ENCODE peak calls at places on chromosomes 3 and 15, in six cellular contexts. One of them, this sample, is unnamed.

GRCh38 chr3:139326707-139327106 is 17.1 kb upstream of the MRPS22 start:
- DNase-seq in HepG2: no peak
- DNase-seq in K562: no peak
- DNase-seq in GM12878: no peak
- DNase-seq in GM12891: no peak
- DNase-seq in H1: no peak
- DNase-seq in this sample: no peak

GRCh38 chr15:57610130-57610529 is 18.4 kb downstream of the MYZAP start:
- DNase-seq in HepG2: no peak
- DNase-seq in GM12878: no peak
- DNase-seq in H1: no peak
- DNase-seq in K562: no peak
- DNase-seq in GM12891: no peak
- DNase-seq in this sample: no peak

GRCh38 chr15:101445562-101446526 is 43.7 kb downstream of the PCSK6 start:
- DNase-seq in H1: no peak
- DNase-seq in GM12878: no peak
- DNase-seq in K562: peak
- DNase-seq in GM12891: no peak
- DNase-seq in HepG2: peak
- DNase-seq in this sample: no peak

GRCh38 chr3:52495096-52495495 is at the start of gene STAB1:
- DNase-seq in H1: no peak
- DNase-seq in K562: peak
- DNase-seq in GM12891: no peak
- DNase-seq in GM12878: no peak
- DNase-seq in HepG2: no peak
- DNase-seq in this sample: no peak

GRCh38 chr15:59688383-59688887 is 685 bp downstream of the BNIP2 start:
- DNase-seq in GM12891: no peak
- DNase-seq in H1: no peak
- DNase-seq in K562: no peak
- DNase-seq in GM12878: peak
- DNase-seq in HepG2: peak
- DNase-seq in this sample: no peak

GRCh38 chr3:109178701-109179100 is 42.2 kb downstream of the C3orf85 start:
- DNase-seq in K562: no peak
- DNase-seq in HepG2: no peak
- DNase-seq in GM12891: no peak
- DNase-seq in GM12878: no peak
- DNase-seq in H1: no peak
- DNase-seq in this sample: no peak

GRCh38 chr15:57591822-57592367 is at the start of gene MYZAP:
- DNase-seq in GM12878: no peak
- DNase-seq in K562: peak
- DNase-seq in GM12891: peak
- DNase-seq in HepG2: no peak
- DNase-seq in H1: peak
- DNase-seq in this sample: peak

GRCh38 chr3:124853446-124853845 is 33.7 kb downstream of the ITGB5 start:
- DNase-seq in GM12878: no peak
- DNase-seq in H1: no peak
- DNase-seq in HepG2: no peak
- DNase-seq in GM12891: no peak
- DNase-seq in K562: no peak
- DNase-seq in this sample: no peak

GRCh38 chr15:37140531-37141053 is 40.2 kb upstream of the MEIS2 start:
- DNase-seq in H1: no peak
- DNase-seq in GM12878: no peak
- DNase-seq in HepG2: no peak
- DNase-seq in GM12891: no peak
- DNase-seq in K562: no peak
- DNase-seq in this sample: no peak

GRCh38 chr3:37666618-37667017 is 195.1 kb upstream of the CTDSPL start:
- DNase-seq in GM12878: no peak
- DNase-seq in GM12891: no peak
- DNase-seq in K562: no peak
- DNase-seq in H1: no peak
- DNase-seq in HepG2: no peak
- DNase-seq in this sample: no peak

GRCh38 chr15:49769225-49769624 is 148.4 kb downstream of the DTWD1 start:
- DNase-seq in GM12878: no peak
- DNase-seq in H1: no peak
- DNase-seq in GM12891: no peak
- DNase-seq in K562: no peak
- DNase-seq in HepG2: no peak
- DNase-seq in this sample: no peak

GRCh38 chr15:69303337-69304175 is 4.8 kb downstream of the PAQR5 start:
- DNase-seq in GM12891: no peak
- DNase-seq in HepG2: no peak
- DNase-seq in K562: peak
- DNase-seq in GM12878: no peak
- DNase-seq in H1: no peak
- DNase-seq in this sample: no peak

GRCh38 chr3:100053929-100054620 is 60.2 kb downstream of the FILIP1L start:
- DNase-seq in GM12891: no peak
- DNase-seq in GM12878: no peak
- DNase-seq in K562: no peak
- DNase-seq in HepG2: peak
- DNase-seq in H1: no peak
- DNase-seq in this sample: no peak

GRCh38 chr15:56866798-56867197 is 51.6 kb upstream of the TCF12 start:
- DNase-seq in K562: no peak
- DNase-seq in H1: no peak
- DNase-seq in GM12878: no peak
- DNase-seq in GM12891: no peak
- DNase-seq in HepG2: peak
- DNase-seq in this sample: no peak

GRCh38 chr3:132669256-132669777 is 9.2 kb downstream of the UBA5 start:
- DNase-seq in GM12891: no peak
- DNase-seq in GM12878: no peak
- DNase-seq in HepG2: no peak
- DNase-seq in H1: no peak
- DNase-seq in K562: no peak
- DNase-seq in this sample: no peak

GRCh38 chr3:64443553-64444331 is 218.5 kb upstream of the PRICKLE2 start:
- DNase-seq in HepG2: no peak
- DNase-seq in H1: no peak
- DNase-seq in GM12878: no peak
- DNase-seq in GM12891: no peak
- DNase-seq in K562: no peak
- DNase-seq in this sample: no peak

GRCh38 chr15:66229790-66230460 is 23.6 kb downstream of the MEGF11 start:
- DNase-seq in K562: no peak
- DNase-seq in H1: no peak
- DNase-seq in GM12878: no peak
- DNase-seq in GM12891: no peak
- DNase-seq in HepG2: no peak
- DNase-seq in this sample: no peak

GRCh38 chr3:100992086-100993033 is 861 bp downstream of the ABI3BP start:
- DNase-seq in K562: no peak
- DNase-seq in GM12891: no peak
- DNase-seq in GM12878: no peak
- DNase-seq in H1: no peak
- DNase-seq in HepG2: no peak
- DNase-seq in this sample: no peak

GRCh38 chr3:4985330-4986174 is 6.3 kb downstream of the BHLHE40 start:
- DNase-seq in K562: no peak
- DNase-seq in GM12891: no peak
- DNase-seq in GM12878: no peak
- DNase-seq in H1: no peak
- DNase-seq in HepG2: peak
- DNase-seq in this sample: no peak
- TF ChIP-seq POLR2AphosphoS5 in K562: no peak
- TF ChIP-seq POLR2AphosphoS5 in GM12891: peak
- TF ChIP-seq POLR2AphosphoS5 in GM12878: peak
- TF ChIP-seq POLR2AphosphoS5 in H1: no peak
- TF ChIP-seq POLR2AphosphoS5 in HepG2: peak
- TF ChIP-seq POLR2AphosphoS5 in this sample: peak

DNA sequence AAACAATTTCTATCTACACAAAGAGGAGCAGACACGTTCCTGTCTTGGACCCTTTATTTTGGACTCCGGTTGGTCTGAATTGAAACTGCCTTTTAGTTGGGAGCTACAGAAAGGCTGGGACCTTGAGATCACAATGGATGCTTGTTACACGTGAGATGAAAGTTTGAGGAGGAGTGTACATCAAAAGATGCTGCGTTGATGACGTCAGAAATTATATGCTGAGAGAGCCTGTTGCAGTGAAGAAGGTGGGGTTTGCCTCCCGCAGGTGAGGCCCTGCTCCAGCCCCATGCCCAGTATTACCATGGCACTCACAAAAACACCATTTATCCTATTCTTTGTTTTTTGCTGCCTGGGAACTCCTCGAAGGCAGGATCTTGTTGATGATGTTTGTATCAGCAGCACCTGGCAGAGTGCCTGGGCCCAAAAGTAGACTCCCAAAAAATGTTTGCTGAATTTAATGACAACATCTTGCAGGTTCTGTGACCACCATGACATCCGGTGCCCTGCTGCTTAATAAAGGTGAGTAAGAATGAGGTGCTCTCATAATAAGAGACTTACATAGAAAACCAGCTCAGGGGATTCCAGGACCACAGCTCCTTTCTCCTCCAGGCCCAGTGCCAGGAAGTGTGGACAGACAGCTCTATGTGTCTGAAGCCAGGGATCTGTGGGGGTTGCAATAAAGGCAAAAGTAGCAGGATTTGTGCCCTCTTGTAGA is 136.1 kb upstream of the UBE2E1 start:
- DNase-seq in GM12878: no peak
- DNase-seq in GM12891: no peak
- DNase-seq in K562: no peak
- DNase-seq in H1: no peak
- DNase-seq in HepG2: no peak
- DNase-seq in this sample: no peak
- TF ChIP-seq TAF1 in GM12878: no peak
- TF ChIP-seq TAF1 in GM12891: no peak
- TF ChIP-seq TAF1 in K562: no peak
- TF ChIP-seq TAF1 in H1: no peak
- TF ChIP-seq TAF1 in HepG2: no peak
- TF ChIP-seq TAF1 in this sample: no peak

GRCh38 chr15:96341465-96342142 is 11.1 kb downstream of the NR2F2 start:
- DNase-seq in K562: no peak
- DNase-seq in GM12878: no peak
- DNase-seq in H1: peak
- DNase-seq in HepG2: no peak
- DNase-seq in GM12891: no peak
- DNase-seq in this sample: no peak

GRCh38 chr15:96342143-96342466 is 11.6 kb downstream of the NR2F2 start:
- DNase-seq in HepG2: no peak
- DNase-seq in K562: no peak
- DNase-seq in GM12878: no peak
- DNase-seq in GM12891: no peak
- DNase-seq in H1: no peak
- DNase-seq in this sample: no peak

GRCh38 chr15:96344120-96344705 is 13.7 kb downstream of the NR2F2 start:
- DNase-seq in H1: peak
- DNase-seq in HepG2: no peak
- DNase-seq in GM12891: no peak
- DNase-seq in GM12878: no peak
- DNase-seq in K562: no peak
- DNase-seq in this sample: no peak

GRCh38 chr15:96343529-96344072 is 13.1 kb downstream of the NR2F2 start:
- DNase-seq in GM12891: no peak
- DNase-seq in HepG2: no peak
- DNase-seq in H1: peak
- DNase-seq in K562: no peak
- DNase-seq in GM12878: no peak
- DNase-seq in this sample: no peak

DNA sequence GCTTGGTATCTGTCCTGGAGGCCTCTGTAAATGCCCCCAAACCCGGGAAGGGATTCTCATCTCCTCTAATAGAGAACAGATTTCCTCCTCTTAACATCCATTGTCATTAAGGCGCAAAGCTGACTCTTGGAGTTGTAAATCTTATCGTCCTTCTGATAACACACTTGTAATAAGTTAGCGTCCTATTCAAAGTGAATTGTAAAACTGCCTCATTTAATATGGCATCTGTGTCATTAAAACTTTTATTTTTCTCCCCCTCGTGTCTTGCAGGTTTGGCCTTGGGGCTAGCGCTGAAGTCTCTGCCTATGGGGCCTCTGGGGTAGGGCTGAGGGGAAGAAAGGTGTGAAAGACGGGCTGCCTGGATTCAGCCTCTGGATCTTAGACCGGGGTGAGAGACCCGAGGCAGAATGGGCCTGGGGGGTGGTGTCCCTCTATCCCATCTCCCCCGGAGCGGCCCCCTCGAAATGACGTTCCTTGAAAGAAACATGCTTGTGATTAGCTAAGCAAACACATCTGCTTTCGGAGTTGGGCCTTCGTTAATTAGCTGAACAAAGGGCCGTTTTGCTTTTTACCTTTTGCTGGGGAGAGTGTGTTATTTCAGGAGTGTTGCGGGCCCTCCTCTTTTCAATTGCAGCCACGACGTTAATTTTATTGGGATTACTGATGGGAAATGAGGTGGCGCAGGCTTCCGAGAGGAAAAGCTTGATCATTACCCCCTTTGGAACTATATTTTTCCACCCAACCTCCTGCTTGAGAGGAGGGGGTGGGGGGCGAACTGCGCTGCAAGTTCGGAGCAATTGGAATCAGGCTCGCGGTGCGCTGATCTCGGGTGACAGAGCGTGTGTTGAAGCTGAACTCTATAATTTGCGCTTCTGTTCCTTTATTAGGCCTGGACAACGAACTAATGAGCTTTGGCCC is 12.4 kb downstream of the NR2F2 start:
- DNase-seq in H1: peak
- DNase-seq in GM12891: no peak
- DNase-seq in GM12878: no peak
- DNase-seq in K562: no peak
- DNase-seq in HepG2: no peak
- DNase-seq in this sample: no peak
- TF ChIP-seq POLR2A in H1: no peak
- TF ChIP-seq POLR2A in GM12891: no peak
- TF ChIP-seq POLR2A in GM12878: no peak
- TF ChIP-seq POLR2A in K562: no peak
- TF ChIP-seq POLR2A in HepG2: no peak
- TF ChIP-seq POLR2A in this sample: no peak

DNA sequence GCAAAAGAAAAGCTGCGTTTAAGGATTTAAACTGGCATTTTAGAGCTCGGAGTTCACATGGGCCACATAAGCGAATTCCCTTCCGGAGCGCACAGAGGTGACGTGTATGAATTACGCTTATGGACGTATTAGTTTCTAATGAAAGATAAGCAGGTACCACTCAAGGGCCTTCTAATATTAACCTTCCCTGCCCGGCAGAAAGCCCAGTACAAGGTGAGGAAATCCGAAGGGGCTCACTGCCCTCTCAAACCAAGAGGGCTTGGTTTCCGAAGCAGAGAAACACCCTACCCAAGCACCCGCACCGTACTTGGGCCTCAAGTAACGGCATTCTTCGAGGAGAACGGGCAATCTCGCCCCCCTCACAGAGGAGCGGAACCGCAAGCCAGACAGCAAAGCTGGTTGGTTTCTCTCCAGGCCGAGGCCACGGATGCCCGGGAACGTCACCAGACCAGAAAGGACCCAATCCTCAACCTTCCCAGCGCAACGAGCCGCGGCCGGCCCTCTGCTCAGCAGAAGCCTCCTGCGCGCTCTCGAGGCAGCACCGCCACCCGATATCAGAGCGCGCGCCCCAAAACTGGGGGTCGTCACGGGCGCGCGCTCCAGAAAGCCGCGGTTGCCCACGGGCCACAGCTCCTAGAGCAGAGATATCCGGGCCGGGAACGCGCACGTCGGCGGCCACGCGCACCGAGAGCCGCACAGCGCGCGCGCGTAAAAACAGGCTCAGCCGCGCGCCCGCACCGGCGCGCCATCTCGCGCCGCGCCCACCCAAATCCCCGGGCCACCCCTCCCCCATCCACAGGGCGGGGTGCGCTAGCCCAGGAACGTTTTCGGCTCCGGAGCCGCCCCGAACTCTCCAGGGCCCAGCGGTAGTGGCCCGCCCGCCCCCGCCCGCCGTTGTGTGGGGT is 671 bp downstream of the QRICH1 start:
- DNase-seq in GM12891: peak
- DNase-seq in H1: peak
- DNase-seq in HepG2: peak
- DNase-seq in GM12878: peak
- DNase-seq in K562: peak
- DNase-seq in this sample: peak
- TF ChIP-seq POLR2AphosphoS5 in GM12891: peak
- TF ChIP-seq POLR2AphosphoS5 in H1: no peak
- TF ChIP-seq POLR2AphosphoS5 in HepG2: peak
- TF ChIP-seq POLR2AphosphoS5 in GM12878: no peak
- TF ChIP-seq POLR2AphosphoS5 in K562: no peak
- TF ChIP-seq POLR2AphosphoS5 in this sample: no peak